ENCODE peak calls at places on chromosomes 6 and 20, in five cellular contexts. One of them, this sample, is unnamed.

GRCh38 chr20:18440403-18440802 is 26.4 kb downstream of the DZANK1 start:
- DNase-seq in upper lobe of right lung: no peak
- DNase-seq in CD8-positive, alpha-beta T cell: no peak
- DNase-seq in tibial nerve: no peak
- DNase-seq in thoracic aorta: no peak
- DNase-seq in this sample: no peak

GRCh38 chr6:134512946-134513345 is 195.0 kb upstream of the SGK1 start:
- DNase-seq in upper lobe of right lung: no peak
- DNase-seq in thoracic aorta: no peak
- DNase-seq in tibial nerve: no peak
- DNase-seq in CD8-positive, alpha-beta T cell: no peak
- DNase-seq in this sample: no peak

GRCh38 chr6:36615018-36615761 is 21.0 kb downstream of the SRSF3 start:
- DNase-seq in upper lobe of right lung: no peak
- DNase-seq in thoracic aorta: no peak
- DNase-seq in CD8-positive, alpha-beta T cell: no peak
- DNase-seq in tibial nerve: no peak
- DNase-seq in this sample: peak

GRCh38 chr6:149306967-149307366 is 10.5 kb upstream of the TAB2 start:
- DNase-seq in upper lobe of right lung: no peak
- DNase-seq in CD8-positive, alpha-beta T cell: no peak
- DNase-seq in thoracic aorta: no peak
- DNase-seq in tibial nerve: no peak
- DNase-seq in this sample: no peak

GRCh38 chr6:129849456-129849855 is 11.7 kb downstream of the TMEM244 start:
- DNase-seq in thoracic aorta: no peak
- DNase-seq in tibial nerve: no peak
- DNase-seq in CD8-positive, alpha-beta T cell: no peak
- DNase-seq in upper lobe of right lung: no peak
- DNase-seq in this sample: no peak

GRCh38 chr6:6952484-6952883 is 155.3 kb upstream of the RREB1 start:
- DNase-seq in thoracic aorta: no peak
- DNase-seq in tibial nerve: no peak
- DNase-seq in CD8-positive, alpha-beta T cell: no peak
- DNase-seq in upper lobe of right lung: no peak
- DNase-seq in this sample: no peak

GRCh38 chr20:3749689-3750639 is 17.5 kb downstream of the HSPA12B start:
- DNase-seq in upper lobe of right lung: no peak
- DNase-seq in CD8-positive, alpha-beta T cell: no peak
- DNase-seq in tibial nerve: no peak
- DNase-seq in thoracic aorta: no peak
- DNase-seq in this sample: no peak

GRCh38 chr6:31945507-31946369 is at the start of gene CFB:
- DNase-seq in CD8-positive, alpha-beta T cell: no peak
- DNase-seq in upper lobe of right lung: peak
- DNase-seq in tibial nerve: peak
- DNase-seq in thoracic aorta: peak
- DNase-seq in this sample: peak

GRCh38 chr20:46802696-46803445 is 91.8 kb upstream of the EYA2 start:
- DNase-seq in CD8-positive, alpha-beta T cell: no peak
- DNase-seq in thoracic aorta: no peak
- DNase-seq in tibial nerve: no peak
- DNase-seq in upper lobe of right lung: no peak
- DNase-seq in this sample: no peak

GRCh38 chr6:20575691-20576451 is 41.6 kb downstream of the CDKAL1 start:
- DNase-seq in tibial nerve: no peak
- DNase-seq in thoracic aorta: no peak
- DNase-seq in upper lobe of right lung: no peak
- DNase-seq in CD8-positive, alpha-beta T cell: no peak
- DNase-seq in this sample: no peak

GRCh38 chr6:168061269-168062210 is 17.5 kb downstream of the FRMD1 start:
- DNase-seq in thoracic aorta: no peak
- DNase-seq in tibial nerve: no peak
- DNase-seq in CD8-positive, alpha-beta T cell: no peak
- DNase-seq in upper lobe of right lung: no peak
- DNase-seq in this sample: no peak

GRCh38 chr6:139547082-139547776 is 172.8 kb upstream of the CITED2 start:
- DNase-seq in tibial nerve: no peak
- DNase-seq in CD8-positive, alpha-beta T cell: no peak
- DNase-seq in upper lobe of right lung: no peak
- DNase-seq in thoracic aorta: no peak
- DNase-seq in this sample: no peak

GRCh38 chr6:139546117-139546495 is 171.7 kb upstream of the CITED2 start:
- DNase-seq in CD8-positive, alpha-beta T cell: no peak
- DNase-seq in tibial nerve: no peak
- DNase-seq in thoracic aorta: no peak
- DNase-seq in upper lobe of right lung: no peak
- DNase-seq in this sample: no peak

GRCh38 chr6:139549561-139550070 is 175.2 kb upstream of the CITED2 start:
- DNase-seq in tibial nerve: no peak
- DNase-seq in upper lobe of right lung: no peak
- DNase-seq in CD8-positive, alpha-beta T cell: no peak
- DNase-seq in thoracic aorta: no peak
- DNase-seq in this sample: no peak

GRCh38 chr6:139553916-139554315 is 179.5 kb upstream of the CITED2 start:
- DNase-seq in tibial nerve: no peak
- DNase-seq in upper lobe of right lung: no peak
- DNase-seq in thoracic aorta: no peak
- DNase-seq in CD8-positive, alpha-beta T cell: no peak
- DNase-seq in this sample: no peak

GRCh38 chr6:139550361-139550760 is 175.9 kb upstream of the CITED2 start:
- DNase-seq in upper lobe of right lung: no peak
- DNase-seq in tibial nerve: no peak
- DNase-seq in CD8-positive, alpha-beta T cell: no peak
- DNase-seq in thoracic aorta: no peak
- DNase-seq in this sample: no peak
- H3K27ac ChIP-seq in upper lobe of right lung: no peak
- H3K27ac ChIP-seq in tibial nerve: no peak
- H3K27ac ChIP-seq in CD8-positive, alpha-beta T cell: no peak
- H3K27ac ChIP-seq in thoracic aorta: no peak
- H3K27ac ChIP-seq in this sample: no peak

GRCh38 chr6:132491881-132492280 is 21.0 kb downstream of the STX7 start:
- DNase-seq in thoracic aorta: no peak
- DNase-seq in CD8-positive, alpha-beta T cell: no peak
- DNase-seq in upper lobe of right lung: no peak
- DNase-seq in tibial nerve: no peak
- DNase-seq in this sample: no peak

GRCh38 chr6:132491303-132491702 is 21.6 kb downstream of the STX7 start:
- DNase-seq in thoracic aorta: peak
- DNase-seq in CD8-positive, alpha-beta T cell: no peak
- DNase-seq in upper lobe of right lung: no peak
- DNase-seq in tibial nerve: no peak
- DNase-seq in this sample: peak

GRCh38 chr6:132495604-132496079 is 17.3 kb downstream of the STX7 start:
- DNase-seq in tibial nerve: no peak
- DNase-seq in upper lobe of right lung: no peak
- DNase-seq in CD8-positive, alpha-beta T cell: no peak
- DNase-seq in thoracic aorta: no peak
- DNase-seq in this sample: no peak

GRCh38 chr6:132496519-132497180 is 16.3 kb downstream of the STX7 start:
- DNase-seq in thoracic aorta: no peak
- DNase-seq in upper lobe of right lung: no peak
- DNase-seq in tibial nerve: no peak
- DNase-seq in CD8-positive, alpha-beta T cell: no peak
- DNase-seq in this sample: no peak

GRCh38 chr6:132494954-132495353 is 18.0 kb downstream of the STX7 start:
- DNase-seq in thoracic aorta: no peak
- DNase-seq in tibial nerve: no peak
- DNase-seq in CD8-positive, alpha-beta T cell: no peak
- DNase-seq in upper lobe of right lung: no peak
- DNase-seq in this sample: no peak
- H3K27ac ChIP-seq in thoracic aorta: no peak
- H3K27ac ChIP-seq in tibial nerve: no peak
- H3K27ac ChIP-seq in CD8-positive, alpha-beta T cell: no peak
- H3K27ac ChIP-seq in upper lobe of right lung: no peak
- H3K27ac ChIP-seq in this sample: no peak

DNA sequence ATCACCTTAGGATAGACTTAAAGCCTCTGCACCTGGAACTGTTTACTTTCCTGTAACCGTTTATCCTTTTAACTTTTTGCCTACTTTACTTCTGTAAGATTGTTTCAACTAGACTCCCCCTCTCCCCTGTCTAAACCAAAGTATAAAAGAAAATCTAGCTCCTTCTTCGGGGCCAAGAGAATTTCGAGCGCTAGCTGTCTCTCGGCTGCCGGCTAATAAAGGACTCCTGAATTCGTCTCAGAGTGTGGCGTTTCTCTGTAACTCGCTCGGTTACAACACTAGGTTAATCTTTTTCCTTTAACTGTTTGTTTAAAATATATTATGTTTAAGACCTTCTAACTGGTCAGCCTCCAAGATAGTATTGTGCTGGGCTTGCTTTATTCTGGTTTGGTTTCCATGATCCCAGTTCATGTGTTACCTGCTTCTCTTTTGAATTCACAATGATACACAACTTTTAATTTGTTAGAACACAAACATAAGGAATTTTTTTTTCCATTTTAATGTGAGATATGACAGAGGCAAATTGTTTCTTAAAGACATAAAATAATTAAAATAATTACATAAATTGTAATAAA is 8.7 kb upstream of the NQO2 start:
- DNase-seq in thoracic aorta: no peak
- DNase-seq in tibial nerve: no peak
- DNase-seq in CD8-positive, alpha-beta T cell: no peak
- DNase-seq in upper lobe of right lung: no peak
- DNase-seq in this sample: no peak
- H3K27ac ChIP-seq in thoracic aorta: peak
- H3K27ac ChIP-seq in tibial nerve: peak
- H3K27ac ChIP-seq in CD8-positive, alpha-beta T cell: peak
- H3K27ac ChIP-seq in upper lobe of right lung: peak
- H3K27ac ChIP-seq in this sample: peak

DNA sequence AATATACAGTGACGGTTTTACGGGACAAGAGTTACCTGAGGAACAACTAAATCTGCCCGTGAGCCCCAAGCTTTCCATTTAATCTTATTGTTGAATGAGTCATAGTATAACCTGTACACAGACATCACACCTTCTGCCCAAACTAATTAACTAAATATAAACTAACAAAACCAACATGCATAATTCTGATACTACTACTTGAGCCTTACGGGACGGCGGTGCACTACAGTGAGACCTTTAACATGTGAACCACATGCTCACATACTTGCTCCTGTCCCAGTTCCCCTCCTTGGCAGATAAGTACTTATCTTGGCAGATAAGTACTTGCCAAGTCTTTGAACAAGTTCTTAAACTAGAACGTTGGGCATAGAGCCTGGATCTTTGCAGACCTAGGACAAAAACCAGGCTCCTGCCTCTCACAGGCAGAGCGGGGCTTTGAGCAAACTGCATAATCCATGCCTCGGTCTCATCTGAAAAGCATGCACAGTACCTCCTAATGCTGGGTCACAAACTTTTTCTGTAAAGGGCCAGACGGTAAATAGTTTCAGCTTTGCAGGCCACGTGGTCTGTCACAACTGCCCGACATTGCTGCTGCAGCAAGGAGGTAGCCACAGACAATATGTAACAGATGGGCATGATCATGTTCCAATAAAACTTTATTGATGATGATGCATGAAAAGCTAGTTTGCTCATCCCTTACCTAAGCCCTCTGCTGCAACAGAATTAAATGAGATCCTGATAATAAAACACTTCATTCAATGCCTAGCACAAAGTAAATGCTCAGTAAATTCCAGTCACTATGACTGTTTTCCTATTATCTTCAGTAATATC is 23.0 kb downstream of the ZNF217 start:
- DNase-seq in CD8-positive, alpha-beta T cell: no peak
- DNase-seq in thoracic aorta: no peak
- DNase-seq in upper lobe of right lung: no peak
- DNase-seq in tibial nerve: no peak
- DNase-seq in this sample: no peak
- H3K27ac ChIP-seq in CD8-positive, alpha-beta T cell: no peak
- H3K27ac ChIP-seq in thoracic aorta: no peak
- H3K27ac ChIP-seq in upper lobe of right lung: no peak
- H3K27ac ChIP-seq in tibial nerve: no peak
- H3K27ac ChIP-seq in this sample: no peak

GRCh38 chr20:11906626-11907480 is 10.8 kb upstream of the BTBD3 start:
- DNase-seq in thoracic aorta: no peak
- DNase-seq in tibial nerve: no peak
- DNase-seq in upper lobe of right lung: no peak
- DNase-seq in CD8-positive, alpha-beta T cell: no peak
- DNase-seq in this sample: no peak
- H3K27ac ChIP-seq in thoracic aorta: no peak
- H3K27ac ChIP-seq in tibial nerve: no peak
- H3K27ac ChIP-seq in upper lobe of right lung: no peak
- H3K27ac ChIP-seq in CD8-positive, alpha-beta T cell: no peak
- H3K27ac ChIP-seq in this sample: no peak

GRCh38 chr6:5786321-5787053 is 220.2 kb downstream of the NRN1 start:
- DNase-seq in thoracic aorta: no peak
- DNase-seq in upper lobe of right lung: no peak
- DNase-seq in CD8-positive, alpha-beta T cell: no peak
- DNase-seq in tibial nerve: no peak
- DNase-seq in this sample: no peak

GRCh38 chr6:5782783-5783567 is 223.8 kb downstream of the NRN1 start:
- DNase-seq in thoracic aorta: no peak
- DNase-seq in CD8-positive, alpha-beta T cell: no peak
- DNase-seq in tibial nerve: no peak
- DNase-seq in upper lobe of right lung: no peak
- DNase-seq in this sample: no peak

GRCh38 chr6:5783584-5784089 is 223.1 kb downstream of the NRN1 start:
- DNase-seq in CD8-positive, alpha-beta T cell: no peak
- DNase-seq in tibial nerve: no peak
- DNase-seq in thoracic aorta: no peak
- DNase-seq in upper lobe of right lung: no peak
- DNase-seq in this sample: no peak

GRCh38 chr6:5787054-5787720 is 219.5 kb downstream of the NRN1 start:
- DNase-seq in tibial nerve: no peak
- DNase-seq in thoracic aorta: no peak
- DNase-seq in upper lobe of right lung: no peak
- DNase-seq in CD8-positive, alpha-beta T cell: no peak
- DNase-seq in this sample: no peak

GRCh38 chr6:5785235-5785634 is 221.5 kb downstream of the NRN1 start:
- DNase-seq in CD8-positive, alpha-beta T cell: no peak
- DNase-seq in thoracic aorta: no peak
- DNase-seq in tibial nerve: no peak
- DNase-seq in upper lobe of right lung: no peak
- DNase-seq in this sample: no peak
- H3K27ac ChIP-seq in CD8-positive, alpha-beta T cell: no peak
- H3K27ac ChIP-seq in thoracic aorta: no peak
- H3K27ac ChIP-seq in tibial nerve: no peak
- H3K27ac ChIP-seq in upper lobe of right lung: no peak
- H3K27ac ChIP-seq in this sample: no peak

This sample was measured in right atrium auricular region.